ENCODE peak calls at places on chromosomes 7 and 10, in eight cellular contexts. Y, E, L, I, A, K, P and F are unnamed samples.
A peak's percentile ranks its signal among the peaks of the same experiment; 100 is the strongest.

GRCh38 chr7:154817224-154817896 is 185.6 kb downstream of the PAXIP1 start:
- DNase-seq in A (no peak), I (no peak), E (no peak), Y (no peak), P (peak; percentile 63), L (no peak), K (no peak), F (no peak)

GRCh38 chr10:30736685-30737232 is 107.2 kb upstream of the LYZL2 start:
- DNase-seq in Y (no peak), A (no peak), P (peak; percentile 61), E (no peak), I (peak; percentile 72), K (no peak), L (peak; percentile 29), F (peak; percentile 99)

GRCh38 chr10:78065616-78066410 is 32.1 kb downstream of the RPS24 start:
- DNase-seq in A (no peak), E (peak; percentile 23), K (no peak), Y (no peak), L (no peak), I (no peak), P (no peak), F (no peak)

GRCh38 chr7:17996040-17996439 is 31.6 kb downstream of the PRPS1L1 start:
- DNase-seq in Y (no peak), A (no peak), E (no peak), P (no peak), K (no peak), I (no peak), L (no peak), F (no peak)

GRCh38 chr10:4767033-4767814 is 58.8 kb upstream of the AKR1E2 start:
- DNase-seq in I (peak; percentile 50), E (peak; percentile 2), K (no peak), Y (no peak), L (no peak), P (peak; percentile 64), A (no peak), F (no peak)

GRCh38 chr10:2011106-2011716 is 273.9 kb upstream of the ADARB2 start:
- DNase-seq in E (no peak), I (no peak), P (no peak), K (no peak), L (no peak), Y (no peak), A (no peak), F (no peak)

GRCh38 chr7:19701471-19701870 is 7.4 kb downstream of the POLR1F start:
- DNase-seq in P (no peak), E (peak; percentile 36), A (no peak), K (no peak), I (no peak), L (no peak), Y (no peak), F (no peak)

GRCh38 chr10:7302393-7303054 is 108.3 kb downstream of the SFMBT2 start:
- DNase-seq in K (no peak), Y (no peak), A (no peak), I (peak; percentile 21), L (no peak), P (no peak), E (no peak), F (peak; percentile 75)

GRCh38 chr10:64594072-64594471 is 1072.9 kb downstream of the REEP3 start:
- DNase-seq in K (no peak), A (no peak), I (no peak), L (no peak), P (no peak), Y (no peak), E (no peak), F (no peak)

GRCh38 chr10:76382381-76382851 is 951.0 kb downstream of the LRMDA start:
- DNase-seq in I (no peak), E (no peak), A (no peak), K (no peak), Y (no peak), L (no peak), P (no peak), F (peak; percentile 80)

GRCh38 chr7:2015251-2015871 is 217.4 kb downstream of the MAD1L1 start:
- DNase-seq in K (no peak), Y (no peak), L (no peak), E (no peak), P (no peak), A (no peak), I (no peak), F (no peak)

GRCh38 chr10:103636996-103637395 is 143.5 kb downstream of the NEURL1 start:
- DNase-seq in K (no peak), E (no peak), L (no peak), A (no peak), Y (no peak), I (no peak), P (no peak), F (no peak)

GRCh38 chr7:98231489-98232275 is 20.4 kb downstream of the TECPR1 start:
- DNase-seq in E (no peak), I (no peak), Y (no peak), L (no peak), P (no peak), K (no peak), A (no peak), F (no peak)

GRCh38 chr7:135240446-135240845 is 6.8 kb downstream of the STRA8 start:
- DNase-seq in A (no peak), P (no peak), E (no peak), I (no peak), L (no peak), Y (no peak), K (no peak), F (no peak)

GRCh38 chr7:80732635-80733034 is 94.2 kb downstream of the CD36 start:
- DNase-seq in E (no peak), L (no peak), K (no peak), Y (no peak), A (no peak), P (no peak), I (no peak), F (no peak)

GRCh38 chr7:158614695-158615094 is 27.1 kb upstream of the PTPRN2 start:
- DNase-seq in K (no peak), E (no peak), P (peak; percentile 51), A (no peak), I (no peak), Y (no peak), L (no peak), F (peak; percentile 24)

GRCh38 chr7:107501593-107501992 is 31.7 kb downstream of the GPR22 start:
- DNase-seq in P (peak; percentile 56), I (peak; percentile 17), Y (no peak), E (peak; percentile 29), A (peak; percentile 38), K (no peak), L (peak; percentile 25), F (peak; percentile 13)

GRCh38 chr10:72899545-72899944 is 6.0 kb downstream of the OIT3 start:
- DNase-seq in L (no peak), A (no peak), Y (no peak), E (no peak), P (no peak), K (no peak), I (no peak), F (no peak)

GRCh38 chr10:45407542-45407941 is 33.5 kb downstream of the ALOX5 start:
- DNase-seq in I (no peak), K (no peak), Y (no peak), P (no peak), L (no peak), E (no peak), A (no peak), F (no peak)

GRCh38 chr7:104951546-104951945 is 62.5 kb upstream of the KMT2E start:
- DNase-seq in P (no peak), I (no peak), Y (no peak), L (no peak), K (no peak), E (no peak), A (no peak), F (no peak)

GRCh38 chr7:112182749-112183148 is 23.4 kb downstream of the DOCK4 start:
- DNase-seq in E (no peak), I (peak; percentile 14), L (no peak), P (no peak), A (no peak), K (peak; percentile 76), Y (no peak), F (no peak)

GRCh38 chr7:55592492-55592891 is 20.2 kb upstream of the VOPP1 start:
- DNase-seq in A (no peak), E (no peak), L (no peak), Y (no peak), K (no peak), P (no peak), I (no peak), F (no peak)

GRCh38 chr7:35716038-35716803 is 21.3 kb upstream of the HERPUD2 start:
- DNase-seq in L (no peak), K (peak; percentile 76), E (no peak), Y (no peak), P (no peak), I (no peak), A (no peak), F (no peak)

GRCh38 chr7:18570890-18571478 is 75.4 kb downstream of the HDAC9 start:
- DNase-seq in Y (no peak), I (peak; percentile 40), L (no peak), A (no peak), E (peak; percentile 55), P (peak; percentile 66), K (no peak), F (no peak)

GRCh38 chr10:133412381-133412711 is 12.1 kb downstream of the SPRN start:
- DNase-seq in I (no peak), P (no peak), K (no peak), L (no peak), Y (no peak), E (no peak), A (no peak), F (no peak)

GRCh38 chr7:73822319-73823173 is 8.2 kb upstream of the CLDN4 start:
- DNase-seq in P (peak; percentile 97), L (no peak), K (no peak), I (peak; percentile 91), Y (no peak), A (peak; percentile 95), E (peak; percentile 34), F (peak; percentile 98)

GRCh38 chr7:155850730-155851678 is 38.7 kb upstream of the SHH start:
- DNase-seq in K (no peak), L (no peak), Y (no peak), P (no peak), I (no peak), E (no peak), A (no peak), F (no peak)

GRCh38 chr7:111357691-111358090 is 204.6 kb downstream of the IMMP2L start:
- DNase-seq in K (no peak), Y (no peak), L (no peak), P (no peak), A (no peak), I (no peak), E (no peak), F (no peak)

GRCh38 chr7:3643091-3643490 is 342.0 kb downstream of the SDK1 start:
- DNase-seq in L (no peak), E (no peak), Y (no peak), I (no peak), A (no peak), P (no peak), K (no peak), F (no peak)

GRCh38 chr10:93097386-93097785 is 23.7 kb downstream of the CYP26A1 start:
- DNase-seq in E (no peak), Y (no peak), P (no peak), I (no peak), A (no peak), L (no peak), K (no peak), F (no peak)

GRCh38 chr7:121302214-121302745 is 26.5 kb upstream of the WNT16 start:
- DNase-seq in Y (no peak), A (no peak), E (no peak), P (peak; percentile 92), L (peak; percentile 7), K (no peak), I (no peak), F (no peak)

GRCh38 chr7:128744366-128744905 is 5.3 kb downstream of the CALU start:
- DNase-seq in I (no peak), Y (no peak), K (no peak), E (no peak), P (no peak), A (no peak), L (no peak), F (no peak)

GRCh38 chr10:99740933-99741559 is 9.0 kb downstream of the CUTC start:
- DNase-seq in L (no peak), Y (no peak), E (no peak), I (no peak), A (no peak), K (no peak), P (no peak), F (no peak)

GRCh38 chr7:55177589-55178261 is 158.9 kb downstream of the EGFR start:
- DNase-seq in E (no peak), A (no peak), L (no peak), Y (no peak), K (no peak), P (no peak), I (no peak), F (no peak)